ENCODE peak calls at places on chromosome 11, in ten cellular contexts. One of them, this sample, is unnamed.

GRCh38 chr11:72378704-72379383 is 55.5 kb downstream of the CLPB start:
- DNase-seq in activated effector memory CD4-positive, alpha-beta T cell treated with anti-CD3 and anti-CD28 coated beads, Interleukin-2, amount 50 U/mL, for 16 hours: no peak
- DNase-seq in EH: no peak
- DNase-seq in ELR: no peak
- DNase-seq in amygdala: peak; percentile 52
- DNase-seq in hepatocyte: no peak
- DNase-seq in NCI-H1105: no peak
- DNase-seq in GF-D8: no peak
- DNase-seq in fibroblast of mammary gland: peak; percentile 59
- DNase-seq in activated T-cell treated with anti-CD3 and anti-CD28 coated beads for 1 hour: no peak
- DNase-seq in this sample: no peak

GRCh38 chr11:1118755-1119275 is 38.9 kb upstream of the MUC5AC start:
- DNase-seq in GF-D8: no peak
- DNase-seq in amygdala: no peak
- DNase-seq in ELR: no peak
- DNase-seq in activated T-cell treated with anti-CD3 and anti-CD28 coated beads for 1 hour: no peak
- DNase-seq in NCI-H1105: no peak
- DNase-seq in activated effector memory CD4-positive, alpha-beta T cell treated with anti-CD3 and anti-CD28 coated beads, Interleukin-2, amount 50 U/mL, for 16 hours: no peak
- DNase-seq in hepatocyte: no peak
- DNase-seq in EH: no peak
- DNase-seq in fibroblast of mammary gland: no peak
- DNase-seq in this sample: no peak

GRCh38 chr11:72012897-72013721 is 14.4 kb downstream of the IL18BP start:
- DNase-seq in NCI-H1105: no peak
- DNase-seq in hepatocyte: no peak
- DNase-seq in GF-D8: no peak
- DNase-seq in amygdala: peak; percentile 74
- DNase-seq in activated effector memory CD4-positive, alpha-beta T cell treated with anti-CD3 and anti-CD28 coated beads, Interleukin-2, amount 50 U/mL, for 16 hours: peak; percentile 46
- DNase-seq in ELR: no peak
- DNase-seq in activated T-cell treated with anti-CD3 and anti-CD28 coated beads for 1 hour: no peak
- DNase-seq in fibroblast of mammary gland: peak; percentile 89
- DNase-seq in EH: peak; percentile 63
- DNase-seq in this sample: peak; percentile 84

GRCh38 chr11:774873-775592 is 2.3 kb downstream of the GATD1 start:
- DNase-seq in amygdala: no peak
- DNase-seq in ELR: peak; percentile 75
- DNase-seq in fibroblast of mammary gland: peak; percentile 61
- DNase-seq in GF-D8: no peak
- DNase-seq in activated T-cell treated with anti-CD3 and anti-CD28 coated beads for 1 hour: no peak
- DNase-seq in activated effector memory CD4-positive, alpha-beta T cell treated with anti-CD3 and anti-CD28 coated beads, Interleukin-2, amount 50 U/mL, for 16 hours: no peak
- DNase-seq in NCI-H1105: no peak
- DNase-seq in EH: peak; percentile 55
- DNase-seq in hepatocyte: peak; percentile 20
- DNase-seq in this sample: peak; percentile 56

GRCh38 chr11:93585758-93586157 is 42.6 kb upstream of the SMCO4 start:
- DNase-seq in ELR: peak; percentile 41
- DNase-seq in NCI-H1105: no peak
- DNase-seq in amygdala: no peak
- DNase-seq in activated T-cell treated with anti-CD3 and anti-CD28 coated beads for 1 hour: no peak
- DNase-seq in hepatocyte: peak; percentile 67
- DNase-seq in activated effector memory CD4-positive, alpha-beta T cell treated with anti-CD3 and anti-CD28 coated beads, Interleukin-2, amount 50 U/mL, for 16 hours: no peak
- DNase-seq in fibroblast of mammary gland: peak; percentile 66
- DNase-seq in GF-D8: no peak
- DNase-seq in EH: peak; percentile 79
- DNase-seq in this sample: no peak

GRCh38 chr11:113260541-113260940 is 53.8 kb upstream of the TTC12 start:
- DNase-seq in activated T-cell treated with anti-CD3 and anti-CD28 coated beads for 1 hour: no peak
- DNase-seq in GF-D8: no peak
- DNase-seq in fibroblast of mammary gland: no peak
- DNase-seq in ELR: no peak
- DNase-seq in activated effector memory CD4-positive, alpha-beta T cell treated with anti-CD3 and anti-CD28 coated beads, Interleukin-2, amount 50 U/mL, for 16 hours: no peak
- DNase-seq in amygdala: no peak
- DNase-seq in EH: no peak
- DNase-seq in NCI-H1105: no peak
- DNase-seq in hepatocyte: no peak
- DNase-seq in this sample: no peak

GRCh38 chr11:71300187-71300586 is 47.8 kb upstream of the SHANK2 start:
- DNase-seq in activated effector memory CD4-positive, alpha-beta T cell treated with anti-CD3 and anti-CD28 coated beads, Interleukin-2, amount 50 U/mL, for 16 hours: no peak
- DNase-seq in NCI-H1105: no peak
- DNase-seq in amygdala: no peak
- DNase-seq in activated T-cell treated with anti-CD3 and anti-CD28 coated beads for 1 hour: no peak
- DNase-seq in hepatocyte: no peak
- DNase-seq in ELR: no peak
- DNase-seq in GF-D8: no peak
- DNase-seq in fibroblast of mammary gland: no peak
- DNase-seq in EH: peak; percentile 32
- DNase-seq in this sample: no peak

GRCh38 chr11:65066805-65067291 is 8.5 kb upstream of the NAALADL1 start:
- DNase-seq in GF-D8: no peak
- DNase-seq in amygdala: no peak
- DNase-seq in ELR: no peak
- DNase-seq in activated T-cell treated with anti-CD3 and anti-CD28 coated beads for 1 hour: no peak
- DNase-seq in fibroblast of mammary gland: no peak
- DNase-seq in activated effector memory CD4-positive, alpha-beta T cell treated with anti-CD3 and anti-CD28 coated beads, Interleukin-2, amount 50 U/mL, for 16 hours: no peak
- DNase-seq in EH: no peak
- DNase-seq in hepatocyte: no peak
- DNase-seq in NCI-H1105: no peak
- DNase-seq in this sample: no peak

GRCh38 chr11:110165039-110165438 is 71.8 kb downstream of the ZC3H12C start:
- DNase-seq in ELR: no peak
- DNase-seq in GF-D8: no peak
- DNase-seq in hepatocyte: no peak
- DNase-seq in NCI-H1105: no peak
- DNase-seq in activated T-cell treated with anti-CD3 and anti-CD28 coated beads for 1 hour: no peak
- DNase-seq in activated effector memory CD4-positive, alpha-beta T cell treated with anti-CD3 and anti-CD28 coated beads, Interleukin-2, amount 50 U/mL, for 16 hours: no peak
- DNase-seq in fibroblast of mammary gland: no peak
- DNase-seq in amygdala: no peak
- DNase-seq in EH: no peak
- DNase-seq in this sample: peak; percentile 59

GRCh38 chr11:64611961-64612646 is 21.1 kb downstream of the SLC22A12 start:
- DNase-seq in hepatocyte: no peak
- DNase-seq in ELR: peak; percentile 26
- DNase-seq in activated effector memory CD4-positive, alpha-beta T cell treated with anti-CD3 and anti-CD28 coated beads, Interleukin-2, amount 50 U/mL, for 16 hours: no peak
- DNase-seq in EH: no peak
- DNase-seq in GF-D8: peak; percentile 28
- DNase-seq in NCI-H1105: no peak
- DNase-seq in amygdala: no peak
- DNase-seq in activated T-cell treated with anti-CD3 and anti-CD28 coated beads for 1 hour: no peak
- DNase-seq in fibroblast of mammary gland: no peak
- DNase-seq in this sample: no peak

GRCh38 chr11:92386577-92386976 is 162.0 kb downstream of the FAT3 start:
- DNase-seq in hepatocyte: no peak
- DNase-seq in ELR: no peak
- DNase-seq in activated T-cell treated with anti-CD3 and anti-CD28 coated beads for 1 hour: no peak
- DNase-seq in amygdala: no peak
- DNase-seq in NCI-H1105: no peak
- DNase-seq in GF-D8: no peak
- DNase-seq in activated effector memory CD4-positive, alpha-beta T cell treated with anti-CD3 and anti-CD28 coated beads, Interleukin-2, amount 50 U/mL, for 16 hours: no peak
- DNase-seq in fibroblast of mammary gland: no peak
- DNase-seq in EH: no peak
- DNase-seq in this sample: no peak

GRCh38 chr11:93655581-93656255 is 5.8 kb upstream of the CEP295 start:
- DNase-seq in amygdala: no peak
- DNase-seq in GF-D8: peak; percentile 22
- DNase-seq in ELR: no peak
- DNase-seq in activated effector memory CD4-positive, alpha-beta T cell treated with anti-CD3 and anti-CD28 coated beads, Interleukin-2, amount 50 U/mL, for 16 hours: no peak
- DNase-seq in fibroblast of mammary gland: no peak
- DNase-seq in NCI-H1105: no peak
- DNase-seq in hepatocyte: no peak
- DNase-seq in EH: no peak
- DNase-seq in activated T-cell treated with anti-CD3 and anti-CD28 coated beads for 1 hour: no peak
- DNase-seq in this sample: no peak

GRCh38 chr11:117572129-117572528 is 224.9 kb downstream of the DSCAML1 start:
- DNase-seq in NCI-H1105: no peak
- DNase-seq in amygdala: no peak
- DNase-seq in hepatocyte: no peak
- DNase-seq in activated T-cell treated with anti-CD3 and anti-CD28 coated beads for 1 hour: no peak
- DNase-seq in GF-D8: peak; percentile 80
- DNase-seq in EH: no peak
- DNase-seq in activated effector memory CD4-positive, alpha-beta T cell treated with anti-CD3 and anti-CD28 coated beads, Interleukin-2, amount 50 U/mL, for 16 hours: no peak
- DNase-seq in ELR: no peak
- DNase-seq in fibroblast of mammary gland: no peak
- DNase-seq in this sample: no peak

GRCh38 chr11:9060700-9061111 is 30.7 kb downstream of the SCUBE2 start:
- DNase-seq in fibroblast of mammary gland: peak; percentile 15
- DNase-seq in EH: peak; percentile 15
- DNase-seq in activated effector memory CD4-positive, alpha-beta T cell treated with anti-CD3 and anti-CD28 coated beads, Interleukin-2, amount 50 U/mL, for 16 hours: peak; percentile 71
- DNase-seq in hepatocyte: no peak
- DNase-seq in activated T-cell treated with anti-CD3 and anti-CD28 coated beads for 1 hour: no peak
- DNase-seq in amygdala: no peak
- DNase-seq in GF-D8: no peak
- DNase-seq in NCI-H1105: no peak
- DNase-seq in ELR: peak; percentile 39
- DNase-seq in this sample: no peak

GRCh38 chr11:27296406-27296994 is 66.5 kb downstream of the CCDC34 start:
- DNase-seq in amygdala: no peak
- DNase-seq in EH: peak; percentile 69
- DNase-seq in activated T-cell treated with anti-CD3 and anti-CD28 coated beads for 1 hour: no peak
- DNase-seq in activated effector memory CD4-positive, alpha-beta T cell treated with anti-CD3 and anti-CD28 coated beads, Interleukin-2, amount 50 U/mL, for 16 hours: no peak
- DNase-seq in GF-D8: no peak
- DNase-seq in hepatocyte: peak; percentile 75
- DNase-seq in NCI-H1105: peak; percentile 15
- DNase-seq in ELR: peak; percentile 72
- DNase-seq in fibroblast of mammary gland: peak; percentile 75
- DNase-seq in this sample: no peak

GRCh38 chr11:15307600-15307999 is 192.9 kb downstream of the INSC start:
- DNase-seq in fibroblast of mammary gland: no peak
- DNase-seq in hepatocyte: no peak
- DNase-seq in GF-D8: no peak
- DNase-seq in activated effector memory CD4-positive, alpha-beta T cell treated with anti-CD3 and anti-CD28 coated beads, Interleukin-2, amount 50 U/mL, for 16 hours: no peak
- DNase-seq in NCI-H1105: no peak
- DNase-seq in ELR: no peak
- DNase-seq in amygdala: no peak
- DNase-seq in activated T-cell treated with anti-CD3 and anti-CD28 coated beads for 1 hour: no peak
- DNase-seq in EH: no peak
- DNase-seq in this sample: no peak

GRCh38 chr11:6200975-6201374 is 2.0 kb downstream of the OR52W1 start:
- DNase-seq in EH: no peak
- DNase-seq in activated T-cell treated with anti-CD3 and anti-CD28 coated beads for 1 hour: no peak
- DNase-seq in activated effector memory CD4-positive, alpha-beta T cell treated with anti-CD3 and anti-CD28 coated beads, Interleukin-2, amount 50 U/mL, for 16 hours: no peak
- DNase-seq in GF-D8: peak; percentile 91
- DNase-seq in fibroblast of mammary gland: no peak
- DNase-seq in hepatocyte: no peak
- DNase-seq in ELR: no peak
- DNase-seq in amygdala: no peak
- DNase-seq in NCI-H1105: no peak
- DNase-seq in this sample: peak; percentile 87

GRCh38 chr11:9219115-9219514 is 46.0 kb downstream of the DENND5A start:
- DNase-seq in fibroblast of mammary gland: peak; percentile 73
- DNase-seq in amygdala: no peak
- DNase-seq in EH: peak; percentile 75
- DNase-seq in hepatocyte: no peak
- DNase-seq in activated effector memory CD4-positive, alpha-beta T cell treated with anti-CD3 and anti-CD28 coated beads, Interleukin-2, amount 50 U/mL, for 16 hours: no peak
- DNase-seq in activated T-cell treated with anti-CD3 and anti-CD28 coated beads for 1 hour: no peak
- DNase-seq in GF-D8: no peak
- DNase-seq in NCI-H1105: no peak
- DNase-seq in ELR: no peak
- DNase-seq in this sample: no peak

GRCh38 chr11:20360650-20361049 is 2.9 kb upstream of the HTATIP2 start:
- DNase-seq in fibroblast of mammary gland: peak; percentile 43
- DNase-seq in EH: peak; percentile 52
- DNase-seq in GF-D8: no peak
- DNase-seq in NCI-H1105: no peak
- DNase-seq in activated effector memory CD4-positive, alpha-beta T cell treated with anti-CD3 and anti-CD28 coated beads, Interleukin-2, amount 50 U/mL, for 16 hours: no peak
- DNase-seq in ELR: peak; percentile 47
- DNase-seq in activated T-cell treated with anti-CD3 and anti-CD28 coated beads for 1 hour: no peak
- DNase-seq in hepatocyte: no peak
- DNase-seq in amygdala: no peak
- DNase-seq in this sample: peak; percentile 48

GRCh38 chr11:74611369-74611861 is 19.0 kb downstream of the POLD3 start:
- DNase-seq in GF-D8: no peak
- DNase-seq in NCI-H1105: no peak
- DNase-seq in activated effector memory CD4-positive, alpha-beta T cell treated with anti-CD3 and anti-CD28 coated beads, Interleukin-2, amount 50 U/mL, for 16 hours: no peak
- DNase-seq in fibroblast of mammary gland: peak; percentile 82
- DNase-seq in EH: peak; percentile 73
- DNase-seq in activated T-cell treated with anti-CD3 and anti-CD28 coated beads for 1 hour: no peak
- DNase-seq in hepatocyte: peak; percentile 63
- DNase-seq in amygdala: no peak
- DNase-seq in ELR: peak; percentile 64
- DNase-seq in this sample: no peak

GRCh38 chr11:66734215-66734614 is 5.2 kb upstream of the SPTBN2 start:
- DNase-seq in NCI-H1105: no peak
- DNase-seq in amygdala: no peak
- DNase-seq in activated T-cell treated with anti-CD3 and anti-CD28 coated beads for 1 hour: no peak
- DNase-seq in fibroblast of mammary gland: no peak
- DNase-seq in EH: no peak
- DNase-seq in ELR: no peak
- DNase-seq in GF-D8: no peak
- DNase-seq in activated effector memory CD4-positive, alpha-beta T cell treated with anti-CD3 and anti-CD28 coated beads, Interleukin-2, amount 50 U/mL, for 16 hours: no peak
- DNase-seq in hepatocyte: no peak
- DNase-seq in this sample: no peak

GRCh38 chr11:117839234-117839882 is 14.8 kb upstream of the FXYD2 start:
- DNase-seq in activated T-cell treated with anti-CD3 and anti-CD28 coated beads for 1 hour: no peak
- DNase-seq in ELR: no peak
- DNase-seq in activated effector memory CD4-positive, alpha-beta T cell treated with anti-CD3 and anti-CD28 coated beads, Interleukin-2, amount 50 U/mL, for 16 hours: peak; percentile 44
- DNase-seq in amygdala: no peak
- DNase-seq in NCI-H1105: no peak
- DNase-seq in EH: no peak
- DNase-seq in hepatocyte: no peak
- DNase-seq in GF-D8: no peak
- DNase-seq in fibroblast of mammary gland: no peak
- DNase-seq in this sample: no peak

This sample was measured in upper lobe of left lung.